ENCODE peak calls at places on chromosomes 3 and 15, in four cellular contexts. I is cardiac fibroblast, G is uterus, Y is upper lobe of right lung. N is an unnamed sample.
A peak's percentile ranks its signal among the peaks of the same experiment; 100 is the strongest.

GRCh38 chr15:35123743-35124142 is 38.6 kb upstream of the NANOGP8 start:
- DNase-seq in Y (no peak), G (no peak), I (no peak), N (no peak)

GRCh38 chr3:129461461-129462146 is 21.6 kb downstream of the IFT122 start:
- DNase-seq in G (no peak), I (peak; percentile 74), Y (no peak), N (no peak)

GRCh38 chr3:97070302-97070701 is 255.9 kb downstream of the EPHA6 start:
- DNase-seq in I (no peak), G (no peak), Y (no peak), N (no peak)

GRCh38 chr15:101647251-101647650 is 4.9 kb downstream of the TM2D3 start:
- DNase-seq in Y (no peak), I (no peak), G (no peak), N (no peak)

GRCh38 chr3:46497556-46498265 is at the start of gene RTP3:
- DNase-seq in Y (no peak), G (no peak), I (no peak), N (peak; percentile 71)

GRCh38 chr3:120688121-120688520 is 6.1 kb upstream of the HGD start:
- DNase-seq in I (peak; percentile 69), Y (no peak), G (no peak), N (no peak)

GRCh38 chr15:101267320-101268104 is 9.8 kb downstream of the SELENOS start:
- DNase-seq in I (peak; percentile 89), Y (no peak), G (peak; percentile 48), N (no peak)

GRCh38 chr3:115644391-115644790 is 21.1 kb downstream of the GAP43 start:
- DNase-seq in Y (no peak), I (no peak), G (no peak), N (no peak)

GRCh38 chr15:100596792-100597191 is 5.2 kb downstream of the LINS1 start:
- DNase-seq in Y (no peak), I (peak; percentile 38), G (no peak), N (no peak)

GRCh38 chr3:153978023-153978422 is 143.2 kb upstream of the ARHGEF26 start:
- DNase-seq in G (no peak), Y (no peak), I (no peak), N (no peak)

GRCh38 chr15:69557340-69558137 is 104.9 kb downstream of the RPLP1 start:
- DNase-seq in Y (no peak), G (no peak), I (peak; percentile 96), N (no peak)

DNA sequence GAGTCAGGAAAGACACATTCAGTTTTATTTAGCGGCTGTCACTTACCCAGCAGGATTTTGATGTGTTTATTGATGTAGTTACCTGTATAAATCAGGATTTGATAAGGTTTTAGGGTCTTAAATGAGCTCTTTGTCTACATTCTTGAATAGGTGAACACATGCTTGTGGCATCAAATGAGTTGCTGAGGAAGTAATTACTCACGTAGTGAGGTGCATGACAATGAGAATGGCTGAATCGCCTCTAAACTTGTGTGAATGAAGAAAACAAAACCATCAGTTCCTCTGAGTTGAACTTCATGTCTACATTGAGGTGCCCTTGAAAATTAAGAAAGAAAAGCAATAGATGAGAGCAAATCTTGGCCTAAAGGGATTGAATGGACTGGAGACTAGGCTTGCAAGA is 245.6 kb upstream of the SATB1 start:
- DNase-seq in Y (no peak), I (no peak), G (no peak), N (no peak)
- H3K4me3 ChIP-seq in Y (no peak overlapping the region), I (no peak overlapping the region), G (no peak overlapping the region), N (no peak overlapping the region)

DNA sequence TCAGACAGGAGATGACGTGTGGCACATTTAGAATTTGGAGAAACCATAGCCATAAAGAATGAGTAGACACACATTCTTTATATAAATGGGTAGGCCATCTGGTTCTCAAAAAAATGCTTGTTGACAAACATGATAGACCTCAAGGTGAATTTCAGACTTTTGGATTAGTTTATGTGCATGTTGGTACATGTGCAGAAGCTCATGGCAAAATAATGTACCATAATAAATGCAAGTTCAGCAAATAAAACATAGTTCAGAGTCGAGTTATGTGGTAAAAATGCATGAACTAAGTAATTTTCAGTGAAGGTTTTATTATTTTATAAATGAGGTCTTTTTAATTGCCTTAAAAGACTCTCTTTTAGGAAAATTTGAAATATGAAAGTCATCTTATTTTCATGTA is 24.6 kb downstream of the EEFSEC start:
- DNase-seq in G (no peak), I (peak; percentile 9), Y (no peak), N (no peak)
- H3K4me3 ChIP-seq in G (peak overlapping the region; percentile 29), I (peak overlapping the region; percentile 29), Y (no peak overlapping the region), N (no peak overlapping the region)

DNA sequence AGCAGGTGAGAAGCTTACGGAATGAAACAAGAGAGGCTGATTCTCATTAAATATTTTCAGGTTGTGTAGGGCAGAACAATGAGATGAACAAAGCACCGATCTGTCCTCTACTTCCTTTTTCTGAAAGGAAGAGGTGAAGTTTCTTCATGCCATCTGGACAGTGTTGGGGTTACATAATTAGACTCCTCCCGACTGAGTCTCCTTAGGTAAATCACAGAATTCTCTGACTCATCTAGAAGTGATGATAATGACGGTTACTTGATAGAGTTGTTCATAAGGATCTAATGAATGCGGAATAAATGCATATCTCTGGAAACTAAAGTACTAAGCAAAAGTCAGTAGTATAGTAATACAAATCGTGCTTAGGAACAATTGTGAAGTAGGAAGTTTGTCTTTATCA is 21.2 kb downstream of the CRTC3 start:
- DNase-seq in G (no peak), Y (no peak), I (no peak), N (no peak)
- H3K4me3 ChIP-seq in G (no peak overlapping the region), Y (no peak overlapping the region), I (no peak overlapping the region), N (no peak overlapping the region)

DNA sequence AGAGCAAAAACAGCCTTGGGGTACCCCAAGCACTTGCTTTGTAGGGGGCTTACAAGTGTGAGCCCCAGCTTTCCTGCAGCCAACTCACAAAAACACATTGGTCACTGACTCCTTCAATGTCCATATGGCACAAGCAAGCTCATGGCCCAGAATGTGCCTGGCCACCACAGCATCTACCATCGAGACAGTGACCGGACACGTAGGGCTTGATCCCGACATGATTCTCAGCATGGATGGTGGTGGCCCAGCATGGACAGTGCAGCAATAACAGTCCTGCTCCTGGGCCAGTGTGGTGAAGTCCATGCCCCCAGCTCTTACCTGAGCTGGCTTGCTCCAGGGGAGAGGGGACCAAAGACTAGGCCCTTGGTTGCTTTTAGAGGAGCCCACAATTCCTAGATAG is 6.0 kb downstream of the UNC45A start:
- DNase-seq in Y (no peak), G (no peak), I (no peak), N (no peak)
- H3K4me3 ChIP-seq in Y (no peak overlapping the region), G (no peak overlapping the region), I (no peak overlapping the region), N (no peak overlapping the region)

GRCh38 chr3:134522541-134522940 is 36.7 kb downstream of the CEP63 start:
- DNase-seq in Y (no peak), G (no peak), I (no peak), N (no peak)
- H3K4me3 ChIP-seq in Y (no peak overlapping the region), G (no peak overlapping the region), I (no peak overlapping the region), N (no peak overlapping the region)